ENCODE peak calls at places on chromosomes 5 and 9, in seven cellular contexts. X is astrocyte, A is left ventricle myocardium inferior, R is A549, P is RWPE2, L is fibroblast of the aortic adventitia, U is hepatocyte. F is an unnamed sample.

GRCh38 chr9:5671711-5672353 is 42.9 kb downstream of the RIC1 start:
- DNase-seq in L (no peak), A (no peak), P (no peak), U (peak), X (no peak), R (no peak), F (no peak)

GRCh38 chr5:110159202-110159601 is 469.5 kb downstream of the MAN2A1 start:
- DNase-seq in U (no peak), A (no peak), L (peak), X (peak), P (no peak), R (no peak), F (no peak)

GRCh38 chr5:31383734-31384133 is 148.2 kb downstream of the DROSHA start:
- DNase-seq in R (no peak), P (no peak), X (peak), U (no peak), A (no peak), L (peak), F (no peak)

GRCh38 chr5:142807378-142807911 is 37.3 kb downstream of the ARHGAP26 start:
- DNase-seq in P (no peak), X (no peak), R (peak), U (peak), A (peak), L (no peak), F (no peak)

GRCh38 chr5:142866563-142867275 is 96.5 kb downstream of the ARHGAP26 start:
- DNase-seq in L (peak), R (peak), A (no peak), X (peak), P (no peak), U (peak), F (no peak)

GRCh38 chr9:90729351-90729750 is 72.3 kb upstream of the SYK start:
- DNase-seq in U (no peak), X (no peak), P (no peak), A (no peak), R (no peak), L (no peak), F (no peak)

GRCh38 chr5:154937186-154937717 is 759 bp downstream of the GEMIN5 start:
- DNase-seq in R (no peak), A (no peak), X (no peak), L (peak), P (no peak), U (peak), F (no peak)

GRCh38 chr9:81861644-81862043 is 66.6 kb upstream of the SPATA31D4 start:
- DNase-seq in L (peak), R (no peak), U (no peak), A (no peak), X (peak), P (no peak), F (no peak)

GRCh38 chr5:5066276-5067186 is 73.6 kb upstream of the ADAMTS16 start:
- DNase-seq in A (no peak), R (no peak), L (peak), U (no peak), P (no peak), X (peak), F (no peak)

GRCh38 chr9:132187006-132187760 is 25.3 kb downstream of the NTNG2 start:
- DNase-seq in P (no peak), U (no peak), X (no peak), R (no peak), A (no peak), L (no peak), F (no peak)

GRCh38 chr9:106670418-106670817 is 192.5 kb upstream of the ZNF462 start:
- DNase-seq in X (no peak), U (no peak), A (no peak), L (no peak), R (no peak), P (no peak), F (no peak)

GRCh38 chr5:173735691-173736090 is 119.2 kb upstream of the BOD1 start:
- DNase-seq in R (no peak), X (no peak), A (no peak), L (no peak), U (no peak), P (no peak), F (no peak)

GRCh38 chr9:9389904-9390303 is 1222.9 kb downstream of the PTPRD start:
- DNase-seq in A (no peak), R (no peak), P (no peak), X (no peak), U (peak), L (no peak), F (no peak)

GRCh38 chr5:71693828-71694427 is 25.1 kb upstream of the CARTPT start:
- DNase-seq in P (no peak), U (peak), L (no peak), R (no peak), A (no peak), X (no peak), F (no peak)

GRCh38 chr5:65390208-65390607 is 91.5 kb downstream of the ADAMTS6 start:
- DNase-seq in A (no peak), U (no peak), L (no peak), R (no peak), X (no peak), P (no peak), F (no peak)

GRCh38 chr5:154755361-154756202 is at the start of gene LARP1:
- DNase-seq in A (peak), P (no peak), U (peak), X (no peak), L (no peak), R (peak), F (no peak)

GRCh38 chr5:100900142-100900795 is 2.8 kb downstream of the ST8SIA4 start:
- DNase-seq in X (peak), U (peak), R (peak), L (peak), P (no peak), A (peak), F (no peak)

GRCh38 chr9:37840560-37841194 is 40.1 kb downstream of the DCAF10 start:
- DNase-seq in P (peak), U (no peak), A (no peak), L (peak), R (peak), X (peak), F (peak)

GRCh38 chr9:130196643-130197042 is 24.4 kb downstream of the NCS1 start:
- DNase-seq in U (no peak), X (no peak), A (no peak), P (no peak), L (peak), R (no peak), F (no peak)

GRCh38 chr5:160197341-160198147 is 31.8 kb upstream of the FABP6 start:
- DNase-seq in R (no peak), A (peak), U (peak), L (peak), X (no peak), P (no peak), F (no peak)

GRCh38 chr9:93205045-93205768 is 21.3 kb downstream of the WNK2 start:
- DNase-seq in U (peak), R (no peak), L (peak), X (peak), A (peak), P (peak), F (no peak)

GRCh38 chr5:34510002-34510401 is 146.1 kb upstream of the RAI14 start:
- DNase-seq in R (no peak), X (no peak), A (no peak), P (no peak), U (no peak), L (no peak), F (no peak)

GRCh38 chr9:75588808-75589207 is 301.7 kb upstream of the PCSK5 start:
- DNase-seq in U (no peak), R (peak), X (no peak), P (no peak), A (no peak), L (no peak), F (no peak)
- TF ChIP-seq CTCF in U (no peak), R (no peak), X (peak), P (peak), A (no peak), L (no peak), F (no peak)

GRCh38 chr5:138439537-138440225 is 824 bp downstream of the REEP2 start:
- DNase-seq in L (no peak), R (no peak), U (peak), X (no peak), A (no peak), P (no peak), F (no peak)

GRCh38 chr5:138440226-138441073 is 1.6 kb downstream of the REEP2 start:
- DNase-seq in X (no peak), A (no peak), R (no peak), L (no peak), P (no peak), U (no peak), F (no peak)

GRCh38 chr5:138441221-138441620 is 2.4 kb downstream of the REEP2 start:
- DNase-seq in A (no peak), P (no peak), X (no peak), R (no peak), L (no peak), U (no peak), F (no peak)

GRCh38 chr5:138438003-138438723 is 694 bp upstream of the REEP2 start:
- DNase-seq in R (no peak), P (no peak), A (no peak), U (no peak), X (no peak), L (no peak), F (no peak)

DNA sequence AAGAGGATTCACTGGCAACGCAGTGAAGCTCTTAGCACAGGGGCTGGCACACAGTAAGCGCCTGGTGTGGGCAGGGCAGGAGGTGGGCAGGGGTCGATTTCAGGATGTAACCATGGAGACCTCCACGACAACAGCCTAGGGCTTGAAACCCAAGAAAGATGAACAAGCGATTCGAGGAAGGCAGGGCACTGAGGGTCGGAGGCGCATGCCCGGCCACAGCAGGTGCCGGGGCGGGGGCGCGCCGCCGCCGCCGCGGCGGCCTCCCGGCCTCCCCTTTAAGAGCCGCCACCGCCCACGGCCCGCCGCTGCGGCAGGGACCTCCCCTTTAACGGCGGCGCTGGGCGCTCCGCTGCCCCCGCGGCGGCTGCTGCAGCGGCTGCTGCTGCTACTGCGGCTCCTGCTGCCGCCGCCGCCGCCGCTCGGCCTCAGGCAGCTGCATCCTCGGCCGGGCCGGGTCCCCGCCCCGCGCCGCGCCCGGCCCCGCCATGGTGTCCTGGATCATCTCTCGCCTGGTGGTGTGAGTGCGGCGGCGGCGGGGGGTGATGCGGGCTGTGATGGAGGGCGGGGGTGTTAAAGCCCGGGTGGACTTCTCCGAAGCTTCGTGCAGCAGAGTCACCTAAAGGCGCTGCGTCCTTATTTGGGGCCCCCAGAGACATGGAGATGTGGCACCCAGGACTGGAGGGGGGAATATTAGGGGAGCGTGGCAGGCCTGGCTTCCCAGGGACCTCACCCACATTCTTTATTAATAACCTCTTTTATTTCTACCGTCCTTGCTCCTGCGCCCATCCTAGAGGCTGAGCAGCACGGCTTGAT is at the start of gene REEP2:
- DNase-seq in X (peak), R (peak), U (peak), P (no peak), L (peak), A (peak), F (no peak)
- H3K4me3 ChIP-seq in X (peak), R (peak), U (peak), P (peak), L (peak), A (peak), F (peak)

DNA sequence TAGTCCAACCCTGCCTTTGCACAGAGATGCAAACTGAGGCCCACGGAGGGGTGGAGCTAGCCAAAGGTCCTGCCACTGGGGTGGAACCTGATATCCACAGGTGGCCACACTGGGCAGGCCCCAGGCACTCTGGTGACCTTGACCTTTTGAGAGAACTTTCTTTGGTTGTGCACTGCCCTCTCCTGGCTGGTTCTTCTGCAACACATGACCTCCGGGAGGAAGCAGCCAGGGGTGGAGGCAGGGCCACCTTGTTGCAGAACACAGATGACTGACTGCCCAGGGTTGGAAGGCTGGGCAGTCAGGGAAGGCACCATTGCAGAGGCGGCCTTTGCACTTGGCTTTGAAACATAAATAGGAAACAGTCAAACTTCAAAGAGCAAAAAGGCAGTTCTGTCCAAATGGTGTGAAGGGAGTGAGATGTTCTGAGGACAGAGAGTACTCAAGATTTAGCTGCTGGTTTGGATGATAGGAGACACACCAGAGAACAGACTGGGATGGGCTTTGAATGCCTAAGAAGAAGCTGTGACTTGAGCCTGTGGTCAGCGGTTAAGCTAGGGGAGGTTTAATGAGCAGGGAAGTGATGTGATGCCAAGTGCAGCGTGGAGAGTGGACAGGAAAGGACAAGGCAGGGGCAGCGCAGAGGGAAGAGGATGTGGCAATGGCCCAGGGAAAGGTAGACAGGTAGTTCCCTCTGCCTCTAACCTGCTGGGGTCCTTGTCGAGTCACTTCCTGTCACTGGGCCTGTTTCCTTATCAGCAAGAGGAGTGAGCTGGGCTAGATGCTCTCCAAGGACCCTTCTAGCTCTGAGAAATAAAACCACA is 6.8 kb upstream of the TCOF1 start:
- DNase-seq in A (peak), X (peak), L (peak), P (peak), R (peak), U (peak), F (peak)
- TF ChIP-seq CTCF in A (peak), X (peak), L (peak), P (peak), R (peak), U (peak), F (peak)

DNA sequence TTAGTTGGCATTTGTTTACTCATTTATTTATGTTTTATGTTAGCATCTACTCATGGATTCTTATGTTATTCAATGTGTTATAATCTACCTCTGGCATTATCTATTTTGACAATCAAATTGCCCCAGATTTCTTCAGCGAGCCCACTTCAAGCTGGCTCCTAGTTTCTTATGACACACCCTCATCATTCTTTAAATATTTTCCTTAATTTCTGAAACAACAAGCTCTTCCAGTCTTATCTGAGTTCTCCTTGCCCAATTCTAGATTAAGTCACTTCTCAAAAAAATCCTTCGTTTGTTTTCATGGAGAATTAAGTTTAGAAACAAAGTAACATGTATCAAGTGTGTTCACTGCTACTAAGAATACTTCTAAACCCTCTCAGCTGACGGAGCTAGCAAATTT is 229.8 kb downstream of the SEMA5A start:
- DNase-seq in A (no peak), U (no peak), P (no peak), L (peak), R (no peak), X (no peak), F (no peak)
- H3K4me3 ChIP-seq in A (no peak), U (no peak), P (no peak), L (no peak), R (no peak), X (no peak), F (no peak)

DNA sequence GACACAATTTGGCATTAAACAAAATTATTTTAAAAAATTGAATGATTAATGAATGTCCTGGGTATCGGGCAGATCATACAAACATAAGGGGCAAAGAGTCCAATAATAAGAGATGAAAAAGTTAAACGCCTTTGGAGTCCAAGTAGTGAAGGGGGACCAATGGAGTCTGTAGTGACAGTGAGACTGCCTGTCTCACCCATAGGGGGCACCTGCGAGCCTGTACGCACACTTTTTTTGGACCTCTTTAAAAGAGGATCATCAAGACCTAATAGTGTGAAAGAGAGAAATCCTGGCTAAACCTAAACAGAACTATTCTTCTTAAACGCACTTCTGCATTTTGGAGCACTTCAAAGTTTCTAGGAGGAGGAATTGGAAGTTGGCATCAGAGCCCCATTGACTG is 636.0 kb upstream of the KLF4 start:
- DNase-seq in U (no peak), P (no peak), L (no peak), X (no peak), A (no peak), R (no peak), F (no peak)
- TF ChIP-seq CTCF in U (no peak), P (peak), L (peak), X (no peak), A (peak), R (no peak), F (peak)

GRCh38 chr5:103224118-103224893 is 34.3 kb upstream of the MACIR start:
- DNase-seq in X (peak), U (peak), L (peak), R (peak), P (no peak), A (no peak), F (no peak)
- H3K4me3 ChIP-seq in X (no peak), U (no peak), L (no peak), R (no peak), P (no peak), A (no peak), F (peak)

GRCh38 chr9:105074501-105074900 is 146.5 kb upstream of the ABCA1 start:
- DNase-seq in R (no peak), P (no peak), L (no peak), U (no peak), A (no peak), X (no peak), F (no peak)
- TF ChIP-seq CTCF in R (no peak), P (no peak), L (no peak), U (no peak), A (no peak), X (no peak), F (no peak)

GRCh38 chr5:36763454-36763853 is 113.1 kb upstream of the NIPBL start:
- DNase-seq in X (no peak), L (no peak), R (no peak), A (no peak), P (no peak), U (no peak), F (no peak)
- H3K4me3 ChIP-seq in X (no peak), L (no peak), R (no peak), A (no peak), P (no peak), U (no peak), F (no peak)

F was measured in BJ.